ENCODE peak calls at places on chromosomes 5 and 9, in seven cellular contexts. One of them, this sample, is unnamed.

GRCh38 chr5:80754900-80755299 is 100.1 kb upstream of the DHFR start:
- DNase-seq in AG04450: no peak
- DNase-seq in IMR-90: peak
- DNase-seq in LoVo: no peak
- DNase-seq in stimulated activated naive CD8-positive, alpha-beta T cell treated with anti-CD3 and anti-CD28 coated beads, Interleukin-15, Interleukin-2, amounts not matched to agents 100 U/mL and 50 U/mL, for 24 hours: peak
- DNase-seq in NCI-H69: peak
- DNase-seq in epithelial cell of prostate: no peak
- DNase-seq in this sample: peak

GRCh38 chr5:2164586-2164985 is 281.9 kb upstream of the IRX4 start:
- DNase-seq in LoVo: no peak
- DNase-seq in stimulated activated naive CD8-positive, alpha-beta T cell treated with anti-CD3 and anti-CD28 coated beads, Interleukin-15, Interleukin-2, amounts not matched to agents 100 U/mL and 50 U/mL, for 24 hours: no peak
- DNase-seq in AG04450: no peak
- DNase-seq in IMR-90: no peak
- DNase-seq in NCI-H69: no peak
- DNase-seq in epithelial cell of prostate: no peak
- DNase-seq in this sample: no peak

GRCh38 chr9:11257992-11258391 is 645.2 kb upstream of the PTPRD start:
- DNase-seq in stimulated activated naive CD8-positive, alpha-beta T cell treated with anti-CD3 and anti-CD28 coated beads, Interleukin-15, Interleukin-2, amounts not matched to agents 100 U/mL and 50 U/mL, for 24 hours: no peak
- DNase-seq in IMR-90: no peak
- DNase-seq in AG04450: no peak
- DNase-seq in LoVo: no peak
- DNase-seq in epithelial cell of prostate: no peak
- DNase-seq in NCI-H69: no peak
- DNase-seq in this sample: no peak

GRCh38 chr5:98986556-98986955 is 57.7 kb upstream of the CHD1 start:
- DNase-seq in stimulated activated naive CD8-positive, alpha-beta T cell treated with anti-CD3 and anti-CD28 coated beads, Interleukin-15, Interleukin-2, amounts not matched to agents 100 U/mL and 50 U/mL, for 24 hours: no peak
- DNase-seq in AG04450: no peak
- DNase-seq in IMR-90: no peak
- DNase-seq in NCI-H69: no peak
- DNase-seq in epithelial cell of prostate: no peak
- DNase-seq in LoVo: no peak
- DNase-seq in this sample: no peak

GRCh38 chr5:57117601-57118000 is 56.3 kb upstream of the GPBP1 start:
- DNase-seq in LoVo: peak
- DNase-seq in stimulated activated naive CD8-positive, alpha-beta T cell treated with anti-CD3 and anti-CD28 coated beads, Interleukin-15, Interleukin-2, amounts not matched to agents 100 U/mL and 50 U/mL, for 24 hours: peak
- DNase-seq in IMR-90: no peak
- DNase-seq in NCI-H69: no peak
- DNase-seq in AG04450: no peak
- DNase-seq in epithelial cell of prostate: no peak
- DNase-seq in this sample: no peak

GRCh38 chr5:177131711-177132503 is 1.7 kb upstream of the NSD1 start:
- DNase-seq in AG04450: no peak
- DNase-seq in LoVo: no peak
- DNase-seq in IMR-90: no peak
- DNase-seq in NCI-H69: no peak
- DNase-seq in stimulated activated naive CD8-positive, alpha-beta T cell treated with anti-CD3 and anti-CD28 coated beads, Interleukin-15, Interleukin-2, amounts not matched to agents 100 U/mL and 50 U/mL, for 24 hours: no peak
- DNase-seq in epithelial cell of prostate: no peak
- DNase-seq in this sample: no peak

GRCh38 chr5:462051-462481 is 19.1 kb downstream of the EXOC3 start:
- DNase-seq in NCI-H69: no peak
- DNase-seq in AG04450: no peak
- DNase-seq in stimulated activated naive CD8-positive, alpha-beta T cell treated with anti-CD3 and anti-CD28 coated beads, Interleukin-15, Interleukin-2, amounts not matched to agents 100 U/mL and 50 U/mL, for 24 hours: no peak
- DNase-seq in epithelial cell of prostate: no peak
- DNase-seq in LoVo: no peak
- DNase-seq in IMR-90: no peak
- DNase-seq in this sample: no peak

GRCh38 chr5:8954801-8955200 is 591.1 kb downstream of the SEMA5A start:
- DNase-seq in LoVo: no peak
- DNase-seq in AG04450: no peak
- DNase-seq in IMR-90: no peak
- DNase-seq in NCI-H69: no peak
- DNase-seq in epithelial cell of prostate: no peak
- DNase-seq in stimulated activated naive CD8-positive, alpha-beta T cell treated with anti-CD3 and anti-CD28 coated beads, Interleukin-15, Interleukin-2, amounts not matched to agents 100 U/mL and 50 U/mL, for 24 hours: no peak
- DNase-seq in this sample: no peak

GRCh38 chr5:163861670-163862069 is 356.3 kb downstream of the MAT2B start:
- DNase-seq in IMR-90: no peak
- DNase-seq in NCI-H69: no peak
- DNase-seq in stimulated activated naive CD8-positive, alpha-beta T cell treated with anti-CD3 and anti-CD28 coated beads, Interleukin-15, Interleukin-2, amounts not matched to agents 100 U/mL and 50 U/mL, for 24 hours: no peak
- DNase-seq in AG04450: no peak
- DNase-seq in LoVo: no peak
- DNase-seq in epithelial cell of prostate: no peak
- DNase-seq in this sample: no peak

GRCh38 chr5:94031631-94032030 is 290.2 kb upstream of the POU5F2 start:
- DNase-seq in NCI-H69: no peak
- DNase-seq in IMR-90: peak
- DNase-seq in stimulated activated naive CD8-positive, alpha-beta T cell treated with anti-CD3 and anti-CD28 coated beads, Interleukin-15, Interleukin-2, amounts not matched to agents 100 U/mL and 50 U/mL, for 24 hours: no peak
- DNase-seq in epithelial cell of prostate: no peak
- DNase-seq in LoVo: no peak
- DNase-seq in AG04450: no peak
- DNase-seq in this sample: no peak